ENCODE peak calls at places on chromosomes 1 and 21, in six cellular contexts. V is activated gamma-delta T cell treated with Interleukin-2 at 50 U/mL for 16 hours, G is smooth muscle cell of the brain vasculature, J is GDM1, D is AG10803, O is M059J. C is an unnamed sample.
A peak's percentile ranks its signal among the peaks of the same experiment; 100 is the strongest.

GRCh38 chr1:152999818-153000217 is 1.7 kb upstream of the SPRR3 start:
- DNase-seq in V (no peak), G (no peak), J (no peak), D (no peak), O (no peak), C (no peak)

GRCh38 chr21:40699366-40699765 is 147.6 kb downstream of the DSCAM start:
- DNase-seq in V (no peak), G (no peak), J (no peak), D (no peak), O (no peak), C (no peak)

GRCh38 chr1:31812158-31812829 is 3.5 kb downstream of the SPOCD1 start:
- DNase-seq in V (no peak), G (no peak), J (no peak), D (no peak), O (no peak), C (no peak)

GRCh38 chr1:39933956-39934941 is 20.7 kb upstream of the MFSD2A start:
- DNase-seq in V (no peak), G (no peak), J (peak; percentile 11), D (peak; percentile 100), O (peak; percentile 75), C (peak; percentile 60)

GRCh38 chr1:115098979-115099692 is 9.8 kb upstream of the TSPAN2 start:
- DNase-seq in V (peak; percentile 63), G (no peak), J (peak; percentile 45), D (peak; percentile 69), O (peak; percentile 95), C (no peak)

GRCh38 chr21:30340714-30341573 is 3.5 kb upstream of the KRTAP27-1 start:
- DNase-seq in V (peak; percentile 5), G (peak; percentile 7), J (no peak), D (peak; percentile 20), O (peak; percentile 8), C (peak; percentile 3)

GRCh38 chr1:221748981-221749380 is 7.1 kb upstream of the DUSP10 start:
- DNase-seq in V (no peak), G (no peak), J (no peak), D (no peak), O (no peak), C (no peak)

GRCh38 chr1:2501820-2502119 is 24.6 kb downstream of the PANK4 start:
- DNase-seq in V (no peak), G (no peak), J (no peak), D (no peak), O (no peak), C (no peak)

GRCh38 chr1:156356875-156357534 is 12.0 kb upstream of the RHBG start:
- DNase-seq in V (peak; percentile 61), G (no peak), J (peak; percentile 37), D (no peak), O (peak; percentile 33), C (no peak)

GRCh38 chr1:241695454-241696171 is 43.5 kb downstream of the WDR64 start:
- DNase-seq in V (no peak), G (no peak), J (no peak), D (no peak), O (peak; percentile 81), C (no peak)

GRCh38 chr1:184513421-184513820 is 126.6 kb downstream of the C1orf21 start:
- DNase-seq in V (no peak), G (no peak), J (no peak), D (no peak), O (no peak), C (no peak)

GRCh38 chr1:95246511-95246910 is 12.5 kb downstream of the RWDD3 start:
- DNase-seq in V (no peak), G (no peak), J (no peak), D (no peak), O (no peak), C (no peak)

C was measured in SK-N-MC.